ENCODE peak calls at places on chromosomes 7 and 10, in six cellular contexts. P is Peyer's patch, R is body of pancreas, C is A549, Q is esophagus squamous epithelium, L is right lobe of liver. H is an unnamed sample.

GRCh38 chr7:28990200-28990960 is 32.2 kb upstream of the TRIL start:
- DNase-seq in C (no peak), L (no peak), Q (no peak), R (no peak), P (no peak), H (peak)

GRCh38 chr7:84043661-84044191 is 150.9 kb downstream of the SEMA3A start:
- DNase-seq in C (no peak), Q (no peak), L (no peak), R (no peak), P (no peak), H (no peak)

GRCh38 chr10:132418520-132419416 is 21.8 kb downstream of the PWWP2B start:
- DNase-seq in C (peak), Q (no peak), L (no peak), R (peak), P (peak), H (no peak)

GRCh38 chr7:44313621-44314031 is 11.8 kb downstream of the CAMK2B start:
- DNase-seq in P (peak), Q (no peak), L (peak), R (no peak), C (no peak), H (peak)

GRCh38 chr7:4888161-4888560 is 4.6 kb upstream of the RADIL start:
- DNase-seq in Q (no peak), C (peak), R (no peak), L (no peak), P (no peak), H (no peak)

GRCh38 chr7:90877201-90877600 is 281.1 kb downstream of the CDK14 start:
- DNase-seq in P (no peak), C (no peak), R (no peak), L (no peak), Q (no peak), H (no peak)

GRCh38 chr10:49109669-49110335 is 5.5 kb downstream of the VSTM4 start:
- DNase-seq in R (no peak), C (no peak), P (no peak), L (no peak), Q (no peak), H (peak)

GRCh38 chr7:4066626-4067475 is 615.2 kb upstream of the FOXK1 start:
- DNase-seq in C (no peak), L (no peak), R (no peak), Q (no peak), P (no peak), H (no peak)

GRCh38 chr7:7134036-7134435 is 48.3 kb upstream of the C1GALT1 start:
- DNase-seq in L (no peak), P (no peak), R (no peak), Q (no peak), C (no peak), H (no peak)

GRCh38 chr10:120819366-120819765 is 31.8 kb upstream of the WDR11 start:
- DNase-seq in Q (no peak), L (no peak), R (no peak), P (no peak), C (no peak), H (no peak)

GRCh38 chr7:30476401-30477145 is 2.0 kb downstream of the NOD1 start:
- DNase-seq in C (no peak), Q (no peak), P (no peak), R (no peak), L (no peak), H (no peak)

GRCh38 chr7:151431768-151432311 is 8.1 kb downstream of the CRYGN start:
- DNase-seq in L (no peak), Q (no peak), R (no peak), C (no peak), P (no peak), H (no peak)

GRCh38 chr10:35334297-35334696 is 2.0 kb upstream of the CCNY start:
- DNase-seq in C (no peak), Q (no peak), P (no peak), L (no peak), R (no peak), H (no peak)

GRCh38 chr10:84201244-84201606 is 6.9 kb downstream of the CDHR1 start:
- DNase-seq in C (no peak), R (no peak), Q (no peak), L (no peak), P (peak), H (no peak)

GRCh38 chr7:494906-495305 is 24.7 kb downstream of the PDGFA start:
- DNase-seq in C (no peak), R (peak), L (peak), Q (no peak), P (peak), H (no peak)

GRCh38 chr7:36967387-36967786 is 243.1 kb upstream of the AOAH start:
- DNase-seq in L (peak), R (peak), P (no peak), Q (no peak), C (peak), H (peak)

GRCh38 chr10:100887761-100888296 is 24.9 kb upstream of the SLF2 start:
- DNase-seq in L (no peak), C (no peak), R (no peak), Q (no peak), P (no peak), H (no peak)

GRCh38 chr7:156650042-156650441 is 9.5 kb downstream of the RNF32 start:
- DNase-seq in Q (no peak), R (peak), L (peak), C (peak), P (peak), H (no peak)

GRCh38 chr7:114973147-114973546 is 51.3 kb downstream of the MDFIC start:
- DNase-seq in R (no peak), C (no peak), L (no peak), Q (no peak), P (no peak), H (no peak)

GRCh38 chr10:96267234-96267705 is 4.1 kb downstream of the BLNK start:
- DNase-seq in L (no peak), Q (no peak), P (no peak), R (no peak), C (no peak), H (peak)

GRCh38 chr7:90832726-90833125 is 236.6 kb downstream of the CDK14 start:
- DNase-seq in L (no peak), Q (no peak), R (no peak), P (no peak), C (no peak), H (no peak)

GRCh38 chr10:35465601-35466140 is 129.4 kb downstream of the CCNY start:
- DNase-seq in Q (no peak), P (no peak), C (no peak), L (no peak), R (no peak), H (no peak)

GRCh38 chr7:73519867-73520672 is 2.0 kb downstream of the BAZ1B start:
- DNase-seq in R (no peak), P (no peak), C (peak), Q (no peak), L (no peak), H (no peak)

GRCh38 chr7:138746073-138746472 is 44.9 kb upstream of the SVOPL start:
- DNase-seq in P (no peak), C (no peak), Q (no peak), L (no peak), R (no peak), H (no peak)

GRCh38 chr10:112026438-112026837 is 157.1 kb downstream of the GPAM start:
- DNase-seq in L (no peak), C (no peak), R (no peak), P (no peak), Q (no peak), H (no peak)

GRCh38 chr10:66301078-66301477 is 624.8 kb upstream of the LRRTM3 start:
- DNase-seq in P (no peak), C (no peak), L (no peak), R (no peak), Q (no peak), H (no peak)
- TF ChIP-seq CTCF in P (no peak), C (no peak), L (no peak), R (no peak), Q (no peak), H (no peak)

DNA sequence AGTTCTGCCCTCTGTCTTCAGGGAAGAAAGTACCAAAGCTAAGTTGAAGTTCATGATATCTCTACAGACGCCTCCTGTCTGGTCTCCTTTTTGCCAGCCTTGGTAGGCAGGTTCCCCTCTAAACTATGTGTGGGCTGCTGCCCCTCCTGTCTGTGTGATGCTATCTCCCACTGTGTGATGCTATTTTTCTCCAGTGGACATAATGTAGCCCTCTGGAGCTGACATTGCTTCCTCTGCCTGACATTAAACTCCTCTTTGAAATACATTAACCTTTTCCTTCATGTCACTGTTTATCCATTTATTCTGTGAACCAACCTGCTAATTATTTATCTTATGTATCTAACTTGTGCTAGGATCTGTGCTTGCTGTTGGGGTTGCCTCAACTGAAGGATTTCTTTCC is at the start of gene PRSS58:
- DNase-seq in L (no peak), C (no peak), Q (no peak), P (no peak), R (no peak), H (no peak)
- H3K4me3 ChIP-seq in L (no peak), C (no peak), Q (no peak), P (no peak), R (no peak), H (no peak)

DNA sequence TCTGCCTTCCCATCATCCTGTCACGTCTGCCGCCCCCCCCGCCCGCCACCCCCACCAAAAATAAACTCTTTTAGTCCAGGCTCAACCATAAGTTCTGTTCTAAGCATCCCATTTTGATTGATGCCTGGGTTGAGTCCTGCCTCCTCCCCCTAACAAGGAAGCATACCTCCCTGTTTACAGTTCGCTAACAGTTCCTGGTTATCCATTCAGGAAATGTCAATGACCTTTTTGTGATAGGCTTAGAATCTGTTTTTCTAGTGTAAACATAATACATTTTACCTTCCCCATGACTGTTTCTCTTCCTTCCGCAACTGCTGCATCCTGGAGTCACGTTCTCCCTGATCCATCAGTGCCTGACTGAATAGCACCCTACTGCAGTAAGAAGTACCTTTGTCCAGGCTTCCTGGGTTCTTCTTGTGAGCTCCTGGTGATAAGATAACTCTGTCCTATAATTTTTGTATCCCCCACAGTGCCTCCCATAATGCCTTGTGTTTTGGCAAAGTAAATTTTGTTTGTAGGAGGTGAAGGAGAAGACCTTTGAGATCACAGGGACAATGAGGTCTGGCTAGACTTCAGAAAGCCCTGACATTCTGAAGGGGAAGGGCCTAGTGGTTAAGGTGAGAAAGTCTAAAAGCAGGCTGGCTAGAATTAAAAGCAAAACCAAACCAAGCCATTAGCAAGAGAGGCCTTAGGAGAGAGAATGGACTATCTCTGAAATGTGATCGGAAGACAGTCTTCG is 7.3 kb downstream of the AGFG2 start:
- DNase-seq in Q (no peak), C (peak), R (peak), P (no peak), L (no peak), H (no peak)
- TF ChIP-seq POLR2A in Q (no peak), C (no peak), R (peak), P (peak), L (peak), H (no peak)

GRCh38 chr10:11415095-11415494 is 196.4 kb downstream of the USP6NL start:
- DNase-seq in L (no peak), P (no peak), C (no peak), R (no peak), Q (no peak), H (peak)

GRCh38 chr10:11414314-11415038 is 197.0 kb downstream of the USP6NL start:
- DNase-seq in R (no peak), P (no peak), L (no peak), C (no peak), Q (no peak), H (no peak)

GRCh38 chr10:11407939-11408338 is 203.5 kb downstream of the USP6NL start:
- DNase-seq in L (no peak), Q (no peak), R (no peak), P (no peak), C (no peak), H (no peak)

GRCh38 chr10:11409357-11409756 is 202.1 kb downstream of the USP6NL start:
- DNase-seq in L (no peak), Q (no peak), R (no peak), C (no peak), P (no peak), H (no peak)

GRCh38 chr10:11411926-11412545 is 199.4 kb downstream of the USP6NL start:
- DNase-seq in R (no peak), L (no peak), Q (no peak), P (no peak), C (no peak), H (peak)
- TF ChIP-seq CTCF in R (no peak), L (no peak), Q (no peak), P (no peak), C (no peak), H (no peak)